ENCODE peak calls at places on chromosomes 1 and 21, in seven cellular contexts. C is HFF-Myc, L is IMR-90, B is glutamatergic neuron, Q is MV-4-11, K is GF-D8, W is B cell. H is an unnamed sample.

GRCh38 chr1:119323216-119323982 is 45.2 kb upstream of the HAO2 start:
- DNase-seq in C (no peak), W (no peak), B (no peak), K (no peak), Q (peak; percentile 99), L (no peak), H (no peak)

GRCh38 chr1:176896216-176896615 is 268.3 kb downstream of the ASTN1 start:
- DNase-seq in B (no peak), Q (peak; percentile 6), K (no peak), C (no peak), L (no peak), W (no peak), H (no peak)

GRCh38 chr1:234656981-234657651 is 47.1 kb upstream of the IRF2BP2 start:
- DNase-seq in W (no peak), B (no peak), C (peak; percentile 89), L (peak; percentile 99), K (peak; percentile 5), Q (peak; percentile 99), H (peak; percentile 59)

GRCh38 chr1:210653771-210654170 is 325.1 kb downstream of the HHAT start:
- DNase-seq in Q (peak; percentile 1), L (peak; percentile 28), W (no peak), B (no peak), K (no peak), C (no peak), H (no peak)

GRCh38 chr1:240705584-240705983 is 93.6 kb upstream of the GREM2 start:
- DNase-seq in L (peak; percentile 76), B (no peak), C (no peak), K (no peak), W (no peak), Q (no peak), H (no peak)

GRCh38 chr1:160647329-160647720 is 481 bp upstream of the SLAMF1 start:
- DNase-seq in L (no peak), B (no peak), W (no peak), K (no peak), C (no peak), Q (peak; percentile 44), H (no peak)

GRCh38 chr1:3588395-3588794 is 22.9 kb downstream of the MEGF6 start:
- DNase-seq in Q (no peak), W (no peak), C (no peak), K (no peak), L (no peak), B (no peak), H (no peak)

GRCh38 chr1:171841931-171842723 is 829 bp downstream of the DNM3 start:
- DNase-seq in Q (no peak), L (no peak), K (no peak), C (no peak), B (peak; percentile 56), W (peak; percentile 43), H (no peak)

GRCh38 chr1:111603979-111604378 is 15.6 kb upstream of the RAP1A start:
- DNase-seq in L (no peak), W (peak; percentile 68), B (no peak), C (no peak), Q (peak; percentile 5), K (no peak), H (no peak)

GRCh38 chr1:109782514-109782913 is 18.8 kb upstream of the EPS8L3 start:
- DNase-seq in K (no peak), Q (no peak), B (no peak), L (peak; percentile 59), W (no peak), C (no peak), H (no peak)

GRCh38 chr21:46254208-46254975 is 25.8 kb upstream of the LSS start:
- DNase-seq in C (no peak), Q (no peak), W (no peak), L (no peak), K (peak; percentile 83), B (no peak), H (no peak)

GRCh38 chr21:42586406-42586805 is 67.0 kb upstream of the PDE9A start:
- DNase-seq in B (no peak), W (no peak), L (no peak), C (no peak), Q (no peak), K (no peak), H (no peak)

GRCh38 chr21:40707271-40707670 is 139.7 kb downstream of the DSCAM start:
- DNase-seq in K (no peak), C (no peak), Q (no peak), B (no peak), L (no peak), W (no peak), H (no peak)

GRCh38 chr1:44681905-44682900 is 7.7 kb downstream of the ARMH1 start:
- DNase-seq in K (peak; percentile 17), Q (peak; percentile 19), W (no peak), C (no peak), B (no peak), L (no peak), H (no peak)

GRCh38 chr1:64846573-64847430 is 101.9 kb downstream of the RAVER2 start:
- DNase-seq in C (no peak), K (no peak), Q (no peak), B (no peak), W (peak; percentile 31), L (no peak), H (no peak)

GRCh38 chr1:182764029-182764768 is 25.4 kb upstream of the NPL start:
- DNase-seq in K (no peak), W (no peak), Q (no peak), B (no peak), L (no peak), C (no peak), H (no peak)